ENCODE peak calls at places on chromosomes 11 and 22, in eight cellular contexts. One of them, this sample, is unnamed.

GRCh38 chr11:116052603-116053537 is 548.7 kb upstream of the CADM1 start:
- DNase-seq in GM06990: no peak
- DNase-seq in adrenal gland: no peak
- DNase-seq in lung: no peak
- DNase-seq in fibroblast of the aortic adventitia: no peak
- DNase-seq in OCI-LY7: no peak
- DNase-seq in bronchial epithelial cell: no peak
- DNase-seq in WTC11: no peak
- DNase-seq in this sample: no peak

GRCh38 chr11:73376803-73377629 is 817 bp downstream of the RELT start:
- DNase-seq in GM06990: peak
- DNase-seq in adrenal gland: peak
- DNase-seq in lung: peak
- DNase-seq in fibroblast of the aortic adventitia: peak
- DNase-seq in OCI-LY7: peak
- DNase-seq in bronchial epithelial cell: peak
- DNase-seq in WTC11: no peak
- DNase-seq in this sample: peak

GRCh38 chr11:116119158-116119557 is 614.9 kb upstream of the CADM1 start:
- DNase-seq in GM06990: no peak
- DNase-seq in adrenal gland: no peak
- DNase-seq in lung: no peak
- DNase-seq in fibroblast of the aortic adventitia: no peak
- DNase-seq in OCI-LY7: no peak
- DNase-seq in bronchial epithelial cell: no peak
- DNase-seq in WTC11: no peak
- DNase-seq in this sample: peak

GRCh38 chr11:14969922-14970323 is 2.2 kb downstream of the CALCA start:
- DNase-seq in GM06990: peak
- DNase-seq in adrenal gland: no peak
- DNase-seq in lung: no peak
- DNase-seq in fibroblast of the aortic adventitia: peak
- DNase-seq in OCI-LY7: peak
- DNase-seq in bronchial epithelial cell: peak
- DNase-seq in WTC11: peak
- DNase-seq in this sample: peak

GRCh38 chr11:81237139-81237538 is 1496.5 kb downstream of the FAM181B start:
- DNase-seq in GM06990: no peak
- DNase-seq in adrenal gland: no peak
- DNase-seq in lung: no peak
- DNase-seq in fibroblast of the aortic adventitia: peak
- DNase-seq in OCI-LY7: peak
- DNase-seq in bronchial epithelial cell: peak
- DNase-seq in WTC11: no peak
- DNase-seq in this sample: no peak

GRCh38 chr11:36249271-36249670 is 40.0 kb downstream of the COMMD9 start:
- DNase-seq in GM06990: no peak
- DNase-seq in adrenal gland: no peak
- DNase-seq in lung: no peak
- DNase-seq in fibroblast of the aortic adventitia: peak
- DNase-seq in OCI-LY7: no peak
- DNase-seq in bronchial epithelial cell: peak
- DNase-seq in WTC11: no peak
- DNase-seq in this sample: no peak

GRCh38 chr11:64763804-64764611 is 4.2 kb upstream of the PYGM start:
- DNase-seq in GM06990: no peak
- DNase-seq in adrenal gland: no peak
- DNase-seq in lung: no peak
- DNase-seq in fibroblast of the aortic adventitia: no peak
- DNase-seq in OCI-LY7: no peak
- DNase-seq in bronchial epithelial cell: no peak
- DNase-seq in WTC11: no peak
- DNase-seq in this sample: no peak

GRCh38 chr11:74463216-74463615 is 4.1 kb downstream of the KCNE3 start:
- DNase-seq in GM06990: no peak
- DNase-seq in adrenal gland: no peak
- DNase-seq in lung: no peak
- DNase-seq in fibroblast of the aortic adventitia: no peak
- DNase-seq in OCI-LY7: no peak
- DNase-seq in bronchial epithelial cell: no peak
- DNase-seq in WTC11: no peak
- DNase-seq in this sample: peak

GRCh38 chr11:36622431-36623136 is 24.5 kb upstream of the RAG2 start:
- DNase-seq in GM06990: no peak
- DNase-seq in adrenal gland: no peak
- DNase-seq in lung: no peak
- DNase-seq in fibroblast of the aortic adventitia: peak
- DNase-seq in OCI-LY7: peak
- DNase-seq in bronchial epithelial cell: peak
- DNase-seq in WTC11: no peak
- DNase-seq in this sample: no peak

GRCh38 chr22:32622004-32622761 is 147.6 kb downstream of the FBXO7 start:
- DNase-seq in GM06990: no peak
- DNase-seq in adrenal gland: peak
- DNase-seq in lung: peak
- DNase-seq in fibroblast of the aortic adventitia: peak
- DNase-seq in OCI-LY7: no peak
- DNase-seq in bronchial epithelial cell: no peak
- DNase-seq in WTC11: peak
- DNase-seq in this sample: peak

GRCh38 chr11:129980086-129980485 is 22.5 kb downstream of the PRDM10 start:
- DNase-seq in GM06990: no peak
- DNase-seq in adrenal gland: no peak
- DNase-seq in lung: no peak
- DNase-seq in fibroblast of the aortic adventitia: no peak
- DNase-seq in OCI-LY7: no peak
- DNase-seq in bronchial epithelial cell: no peak
- DNase-seq in WTC11: no peak
- DNase-seq in this sample: no peak

GRCh38 chr11:95419915-95420314 is 188.9 kb upstream of the SESN3 start:
- DNase-seq in GM06990: no peak
- DNase-seq in adrenal gland: no peak
- DNase-seq in lung: no peak
- DNase-seq in fibroblast of the aortic adventitia: peak
- DNase-seq in OCI-LY7: no peak
- DNase-seq in bronchial epithelial cell: peak
- DNase-seq in WTC11: no peak
- DNase-seq in this sample: no peak

GRCh38 chr11:80155412-80156017 is 714.7 kb upstream of the TENM4 start:
- DNase-seq in GM06990: no peak
- DNase-seq in adrenal gland: no peak
- DNase-seq in lung: no peak
- DNase-seq in fibroblast of the aortic adventitia: peak
- DNase-seq in OCI-LY7: peak
- DNase-seq in bronchial epithelial cell: peak
- DNase-seq in WTC11: no peak
- DNase-seq in this sample: peak

GRCh38 chr22:39570665-39571064 is at the start of gene CACNA1I:
- DNase-seq in GM06990: no peak
- DNase-seq in adrenal gland: no peak
- DNase-seq in lung: no peak
- DNase-seq in fibroblast of the aortic adventitia: no peak
- DNase-seq in OCI-LY7: no peak
- DNase-seq in bronchial epithelial cell: no peak
- DNase-seq in WTC11: no peak
- DNase-seq in this sample: no peak

GRCh38 chr22:33382427-33382826 is 324.2 kb upstream of the SYN3 start:
- DNase-seq in GM06990: no peak
- DNase-seq in adrenal gland: no peak
- DNase-seq in lung: no peak
- DNase-seq in fibroblast of the aortic adventitia: no peak
- DNase-seq in OCI-LY7: no peak
- DNase-seq in bronchial epithelial cell: no peak
- DNase-seq in WTC11: no peak
- DNase-seq in this sample: no peak

GRCh38 chr11:132114185-132114584 is 743.8 kb downstream of the NTM start:
- DNase-seq in GM06990: no peak
- DNase-seq in adrenal gland: peak
- DNase-seq in lung: no peak
- DNase-seq in fibroblast of the aortic adventitia: peak
- DNase-seq in OCI-LY7: no peak
- DNase-seq in bronchial epithelial cell: peak
- DNase-seq in WTC11: peak
- DNase-seq in this sample: peak

GRCh38 chr22:50621948-50622722 is 5.8 kb downstream of the ARSA start:
- DNase-seq in GM06990: no peak
- DNase-seq in adrenal gland: no peak
- DNase-seq in lung: no peak
- DNase-seq in fibroblast of the aortic adventitia: no peak
- DNase-seq in OCI-LY7: peak
- DNase-seq in bronchial epithelial cell: peak
- DNase-seq in WTC11: no peak
- DNase-seq in this sample: peak

GRCh38 chr22:41408665-41409064 is 26.9 kb downstream of the TEF start:
- DNase-seq in GM06990: no peak
- DNase-seq in adrenal gland: no peak
- DNase-seq in lung: no peak
- DNase-seq in fibroblast of the aortic adventitia: no peak
- DNase-seq in OCI-LY7: no peak
- DNase-seq in bronchial epithelial cell: no peak
- DNase-seq in WTC11: no peak
- DNase-seq in this sample: no peak

GRCh38 chr11:33448461-33449130 is 191.4 kb downstream of the HIPK3 start:
- DNase-seq in GM06990: no peak
- DNase-seq in adrenal gland: no peak
- DNase-seq in lung: no peak
- DNase-seq in fibroblast of the aortic adventitia: peak
- DNase-seq in OCI-LY7: no peak
- DNase-seq in bronchial epithelial cell: peak
- DNase-seq in WTC11: no peak
- DNase-seq in this sample: no peak

GRCh38 chr11:126139541-126140091 is 71.8 kb downstream of the RPUSD4 start:
- DNase-seq in GM06990: no peak
- DNase-seq in adrenal gland: no peak
- DNase-seq in lung: no peak
- DNase-seq in fibroblast of the aortic adventitia: peak
- DNase-seq in OCI-LY7: no peak
- DNase-seq in bronchial epithelial cell: no peak
- DNase-seq in WTC11: no peak
- DNase-seq in this sample: peak

GRCh38 chr22:23591846-23592245 is 11.8 kb upstream of the IGLL1 start:
- DNase-seq in GM06990: no peak
- DNase-seq in adrenal gland: no peak
- DNase-seq in lung: no peak
- DNase-seq in fibroblast of the aortic adventitia: no peak
- DNase-seq in OCI-LY7: no peak
- DNase-seq in bronchial epithelial cell: no peak
- DNase-seq in WTC11: no peak
- DNase-seq in this sample: peak

GRCh38 chr22:23591203-23591791 is 11.2 kb upstream of the IGLL1 start:
- DNase-seq in GM06990: peak
- DNase-seq in adrenal gland: peak
- DNase-seq in lung: peak
- DNase-seq in fibroblast of the aortic adventitia: peak
- DNase-seq in OCI-LY7: peak
- DNase-seq in bronchial epithelial cell: peak
- DNase-seq in WTC11: peak
- DNase-seq in this sample: peak
- TF ChIP-seq CTCF in GM06990: peak
- TF ChIP-seq CTCF in adrenal gland: peak
- TF ChIP-seq CTCF in lung: peak
- TF ChIP-seq CTCF in fibroblast of the aortic adventitia: peak
- TF ChIP-seq CTCF in OCI-LY7: peak
- TF ChIP-seq CTCF in bronchial epithelial cell: peak
- TF ChIP-seq CTCF in WTC11: peak
- TF ChIP-seq CTCF in this sample: peak

GRCh38 chr11:2927851-2928604 is 1.2 kb downstream of the PHLDA2 start:
- DNase-seq in GM06990: no peak
- DNase-seq in adrenal gland: no peak
- DNase-seq in lung: no peak
- DNase-seq in fibroblast of the aortic adventitia: peak
- DNase-seq in OCI-LY7: no peak
- DNase-seq in bronchial epithelial cell: no peak
- DNase-seq in WTC11: no peak
- DNase-seq in this sample: no peak
- TF ChIP-seq CTCF in GM06990: no peak
- TF ChIP-seq CTCF in adrenal gland: no peak
- TF ChIP-seq CTCF in lung: no peak
- TF ChIP-seq CTCF in fibroblast of the aortic adventitia: no peak
- TF ChIP-seq CTCF in OCI-LY7: no peak
- TF ChIP-seq CTCF in bronchial epithelial cell: no peak
- TF ChIP-seq CTCF in WTC11: no peak
- TF ChIP-seq CTCF in this sample: no peak

DNA sequence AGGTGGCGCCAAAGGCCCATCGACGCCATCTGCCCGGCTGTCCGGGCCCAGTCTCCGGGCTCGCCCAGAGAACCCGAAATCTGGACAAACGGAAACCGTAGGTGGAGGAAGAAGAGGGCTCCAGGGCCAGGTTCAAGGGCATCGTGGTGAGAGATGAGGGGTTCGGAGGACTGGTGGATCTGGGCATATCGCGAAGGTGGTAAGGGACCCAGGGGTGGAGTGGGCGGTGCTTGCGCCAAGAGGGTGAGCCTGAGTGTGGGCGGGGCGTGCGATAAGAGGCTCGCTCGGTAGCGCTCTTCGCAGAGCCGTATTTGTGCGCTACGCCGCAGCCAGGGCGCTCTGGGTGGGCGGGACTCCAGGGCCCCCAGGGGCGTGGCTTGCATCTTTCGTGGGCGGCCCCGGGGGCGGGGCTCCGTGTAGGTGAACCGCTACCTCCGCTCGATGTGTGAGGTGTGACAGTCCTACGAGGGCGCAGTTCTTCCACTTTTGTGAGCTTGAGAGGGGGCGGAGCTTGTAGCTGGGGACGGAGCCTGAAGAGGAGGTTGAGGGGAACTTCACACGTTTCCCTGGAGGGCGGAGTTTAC is 4.8 kb downstream of the CD248 start:
- DNase-seq in GM06990: peak
- DNase-seq in adrenal gland: peak
- DNase-seq in lung: peak
- DNase-seq in fibroblast of the aortic adventitia: peak
- DNase-seq in OCI-LY7: peak
- DNase-seq in bronchial epithelial cell: peak
- DNase-seq in WTC11: peak
- DNase-seq in this sample: peak
- TF ChIP-seq CTCF in GM06990: peak
- TF ChIP-seq CTCF in adrenal gland: peak
- TF ChIP-seq CTCF in lung: peak
- TF ChIP-seq CTCF in fibroblast of the aortic adventitia: peak
- TF ChIP-seq CTCF in OCI-LY7: peak
- TF ChIP-seq CTCF in bronchial epithelial cell: peak
- TF ChIP-seq CTCF in WTC11: no peak
- TF ChIP-seq CTCF in this sample: no peak

DNA sequence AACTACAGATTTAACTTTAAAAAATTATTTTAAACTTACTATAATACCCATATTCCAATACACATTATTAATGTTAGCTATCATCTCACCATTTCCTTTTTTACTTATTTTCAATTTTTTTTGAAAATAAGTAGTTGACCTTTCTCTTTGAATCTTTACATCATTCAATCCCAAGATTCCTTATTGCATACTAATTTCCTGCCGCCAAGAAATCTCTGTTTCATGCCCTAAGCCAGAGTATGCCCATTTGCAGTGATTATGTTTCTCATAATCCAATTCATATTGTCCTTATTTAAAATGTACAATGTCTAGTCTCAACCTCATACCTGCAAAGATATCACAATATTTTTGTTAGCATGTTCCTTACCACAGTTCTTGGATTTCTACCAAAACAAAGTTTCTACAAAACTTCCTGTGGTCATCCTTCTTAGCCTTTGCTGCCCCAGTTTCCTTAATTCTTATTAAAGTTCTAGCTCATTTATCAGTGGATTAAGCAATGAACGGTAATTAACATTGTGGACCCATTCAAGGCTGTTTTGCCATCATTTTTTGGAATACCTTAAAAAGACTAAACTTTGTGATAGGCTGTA is 75.3 kb downstream of the CD44 start:
- DNase-seq in GM06990: no peak
- DNase-seq in adrenal gland: no peak
- DNase-seq in lung: no peak
- DNase-seq in fibroblast of the aortic adventitia: no peak
- DNase-seq in OCI-LY7: no peak
- DNase-seq in bronchial epithelial cell: no peak
- DNase-seq in WTC11: no peak
- DNase-seq in this sample: no peak
- TF ChIP-seq CTCF in GM06990: no peak
- TF ChIP-seq CTCF in adrenal gland: no peak
- TF ChIP-seq CTCF in lung: no peak
- TF ChIP-seq CTCF in fibroblast of the aortic adventitia: no peak
- TF ChIP-seq CTCF in OCI-LY7: no peak
- TF ChIP-seq CTCF in bronchial epithelial cell: no peak
- TF ChIP-seq CTCF in WTC11: no peak
- TF ChIP-seq CTCF in this sample: no peak